ENCODE peak calls at places on chromosome 2, in seven cellular contexts. One of them, this sample, is unnamed.

GRCh38 chr2:29053680-29054400 is 20.5 kb downstream of the PCARE start:
- DNase-seq in pulmonary artery endothelial cell: no peak
- DNase-seq in stimulated activated CD8-positive, alpha-beta memory T cell treated with anti-CD3 and anti-CD28 coated beads, Interleukin-7, amount 100 ng/mL, for 1 hour: no peak
- DNase-seq in KG1: no peak
- DNase-seq in endothelial cell: no peak
- DNase-seq in H7: no peak
- DNase-seq in activated naive CD4-positive, alpha-beta T cell: no peak
- DNase-seq in this sample: no peak

GRCh38 chr2:10301946-10302478 is 692 bp upstream of the HPCAL1 start:
- DNase-seq in activated naive CD4-positive, alpha-beta T cell: no peak
- DNase-seq in stimulated activated CD8-positive, alpha-beta memory T cell treated with anti-CD3 and anti-CD28 coated beads, Interleukin-7, amount 100 ng/mL, for 1 hour: no peak
- DNase-seq in KG1: no peak
- DNase-seq in H7: peak
- DNase-seq in pulmonary artery endothelial cell: no peak
- DNase-seq in endothelial cell: no peak
- DNase-seq in this sample: no peak

GRCh38 chr2:49248506-49248905 is 94.2 kb upstream of the FSHR start:
- DNase-seq in activated naive CD4-positive, alpha-beta T cell: no peak
- DNase-seq in KG1: no peak
- DNase-seq in endothelial cell: no peak
- DNase-seq in stimulated activated CD8-positive, alpha-beta memory T cell treated with anti-CD3 and anti-CD28 coated beads, Interleukin-7, amount 100 ng/mL, for 1 hour: no peak
- DNase-seq in H7: no peak
- DNase-seq in pulmonary artery endothelial cell: peak
- DNase-seq in this sample: no peak

GRCh38 chr2:12352891-12353290 is 363.8 kb upstream of the TRIB2 start:
- DNase-seq in activated naive CD4-positive, alpha-beta T cell: no peak
- DNase-seq in stimulated activated CD8-positive, alpha-beta memory T cell treated with anti-CD3 and anti-CD28 coated beads, Interleukin-7, amount 100 ng/mL, for 1 hour: no peak
- DNase-seq in endothelial cell: no peak
- DNase-seq in H7: no peak
- DNase-seq in pulmonary artery endothelial cell: no peak
- DNase-seq in KG1: no peak
- DNase-seq in this sample: no peak

GRCh38 chr2:126436411-126436810 is 219.5 kb upstream of the GYPC start:
- DNase-seq in endothelial cell: no peak
- DNase-seq in KG1: no peak
- DNase-seq in H7: no peak
- DNase-seq in activated naive CD4-positive, alpha-beta T cell: no peak
- DNase-seq in stimulated activated CD8-positive, alpha-beta memory T cell treated with anti-CD3 and anti-CD28 coated beads, Interleukin-7, amount 100 ng/mL, for 1 hour: no peak
- DNase-seq in pulmonary artery endothelial cell: no peak
- DNase-seq in this sample: no peak

GRCh38 chr2:200843993-200844948 is 20.2 kb downstream of the CLK1 start:
- DNase-seq in pulmonary artery endothelial cell: no peak
- DNase-seq in KG1: no peak
- DNase-seq in activated naive CD4-positive, alpha-beta T cell: no peak
- DNase-seq in H7: no peak
- DNase-seq in stimulated activated CD8-positive, alpha-beta memory T cell treated with anti-CD3 and anti-CD28 coated beads, Interleukin-7, amount 100 ng/mL, for 1 hour: no peak
- DNase-seq in endothelial cell: no peak
- DNase-seq in this sample: no peak

GRCh38 chr2:84946204-84947009 is 24.6 kb upstream of the KCMF1 start:
- DNase-seq in KG1: peak
- DNase-seq in activated naive CD4-positive, alpha-beta T cell: peak
- DNase-seq in H7: no peak
- DNase-seq in stimulated activated CD8-positive, alpha-beta memory T cell treated with anti-CD3 and anti-CD28 coated beads, Interleukin-7, amount 100 ng/mL, for 1 hour: peak
- DNase-seq in pulmonary artery endothelial cell: no peak
- DNase-seq in endothelial cell: no peak
- DNase-seq in this sample: no peak

GRCh38 chr2:2264416-2264815 is 66.7 kb downstream of the MYT1L start:
- DNase-seq in H7: no peak
- DNase-seq in endothelial cell: no peak
- DNase-seq in activated naive CD4-positive, alpha-beta T cell: no peak
- DNase-seq in KG1: no peak
- DNase-seq in stimulated activated CD8-positive, alpha-beta memory T cell treated with anti-CD3 and anti-CD28 coated beads, Interleukin-7, amount 100 ng/mL, for 1 hour: no peak
- DNase-seq in pulmonary artery endothelial cell: no peak
- DNase-seq in this sample: no peak

GRCh38 chr2:237705225-237705524 is 77.8 kb downstream of the LRRFIP1 start:
- DNase-seq in endothelial cell: no peak
- DNase-seq in H7: no peak
- DNase-seq in KG1: no peak
- DNase-seq in activated naive CD4-positive, alpha-beta T cell: no peak
- DNase-seq in pulmonary artery endothelial cell: no peak
- DNase-seq in stimulated activated CD8-positive, alpha-beta memory T cell treated with anti-CD3 and anti-CD28 coated beads, Interleukin-7, amount 100 ng/mL, for 1 hour: no peak
- DNase-seq in this sample: no peak

GRCh38 chr2:231399853-231400667 is 4.5 kb downstream of the B3GNT7 start:
- DNase-seq in activated naive CD4-positive, alpha-beta T cell: no peak
- DNase-seq in H7: peak
- DNase-seq in pulmonary artery endothelial cell: no peak
- DNase-seq in stimulated activated CD8-positive, alpha-beta memory T cell treated with anti-CD3 and anti-CD28 coated beads, Interleukin-7, amount 100 ng/mL, for 1 hour: no peak
- DNase-seq in KG1: no peak
- DNase-seq in endothelial cell: no peak
- DNase-seq in this sample: peak

GRCh38 chr2:238220892-238221521 is 17.5 kb upstream of the ILKAP start:
- DNase-seq in pulmonary artery endothelial cell: no peak
- DNase-seq in activated naive CD4-positive, alpha-beta T cell: no peak
- DNase-seq in H7: peak
- DNase-seq in KG1: no peak
- DNase-seq in stimulated activated CD8-positive, alpha-beta memory T cell treated with anti-CD3 and anti-CD28 coated beads, Interleukin-7, amount 100 ng/mL, for 1 hour: no peak
- DNase-seq in endothelial cell: no peak
- DNase-seq in this sample: no peak

GRCh38 chr2:96408631-96409542 is 73.3 kb downstream of the NCAPH start:
- DNase-seq in activated naive CD4-positive, alpha-beta T cell: no peak
- DNase-seq in stimulated activated CD8-positive, alpha-beta memory T cell treated with anti-CD3 and anti-CD28 coated beads, Interleukin-7, amount 100 ng/mL, for 1 hour: no peak
- DNase-seq in KG1: no peak
- DNase-seq in pulmonary artery endothelial cell: no peak
- DNase-seq in H7: no peak
- DNase-seq in endothelial cell: no peak
- DNase-seq in this sample: no peak

GRCh38 chr2:20567159-20567925 is 83.6 kb downstream of the HS1BP3 start:
- DNase-seq in activated naive CD4-positive, alpha-beta T cell: no peak
- DNase-seq in H7: peak
- DNase-seq in KG1: no peak
- DNase-seq in pulmonary artery endothelial cell: no peak
- DNase-seq in endothelial cell: no peak
- DNase-seq in stimulated activated CD8-positive, alpha-beta memory T cell treated with anti-CD3 and anti-CD28 coated beads, Interleukin-7, amount 100 ng/mL, for 1 hour: no peak
- DNase-seq in this sample: no peak

This sample was measured in right lobe of liver.